ENCODE peak calls at places on chromosomes 1 and 21, in seven cellular contexts. One of them, this sample, is unnamed.

GRCh38 chr1:118077331-118078055 is 107.5 kb downstream of the SPAG17 start:
- DNase-seq in esophagus muscularis mucosa: no peak
- DNase-seq in SK-N-SH: no peak
- DNase-seq in prostate gland: no peak
- DNase-seq in Caco-2: peak; percentile 20
- DNase-seq in fibroblast of lung: peak; percentile 64
- DNase-seq in heart left ventricle: no peak
- DNase-seq in this sample: no peak

GRCh38 chr1:27099154-27099903 is 55.6 kb downstream of the SLC9A1 start:
- DNase-seq in esophagus muscularis mucosa: no peak
- DNase-seq in SK-N-SH: peak; percentile 62
- DNase-seq in prostate gland: no peak
- DNase-seq in Caco-2: peak; percentile 51
- DNase-seq in fibroblast of lung: peak; percentile 82
- DNase-seq in heart left ventricle: peak; percentile 81
- DNase-seq in this sample: peak; percentile 23

GRCh38 chr1:230067871-230068814 is 1.1 kb downstream of the GALNT2 start:
- DNase-seq in esophagus muscularis mucosa: no peak
- DNase-seq in SK-N-SH: peak; percentile 79
- DNase-seq in prostate gland: peak; percentile 17
- DNase-seq in Caco-2: peak; percentile 56
- DNase-seq in fibroblast of lung: peak; percentile 19
- DNase-seq in heart left ventricle: peak; percentile 73
- DNase-seq in this sample: peak; percentile 48

GRCh38 chr1:78619803-78620579 is at the start of gene IFI44L:
- DNase-seq in esophagus muscularis mucosa: no peak
- DNase-seq in SK-N-SH: no peak
- DNase-seq in prostate gland: no peak
- DNase-seq in Caco-2: no peak
- DNase-seq in fibroblast of lung: peak; percentile 73
- DNase-seq in heart left ventricle: peak; percentile 35
- DNase-seq in this sample: peak; percentile 34

GRCh38 chr21:27804515-27804914 is 837.6 kb upstream of the ADAMTS5 start:
- DNase-seq in esophagus muscularis mucosa: no peak
- DNase-seq in SK-N-SH: no peak
- DNase-seq in prostate gland: no peak
- DNase-seq in Caco-2: no peak
- DNase-seq in fibroblast of lung: no peak
- DNase-seq in heart left ventricle: no peak
- DNase-seq in this sample: no peak

GRCh38 chr21:32348604-32349332 is 44.0 kb downstream of the URB1 start:
- DNase-seq in esophagus muscularis mucosa: no peak
- DNase-seq in SK-N-SH: no peak
- DNase-seq in prostate gland: peak; percentile 79
- DNase-seq in Caco-2: no peak
- DNase-seq in fibroblast of lung: no peak
- DNase-seq in heart left ventricle: no peak
- DNase-seq in this sample: no peak

GRCh38 chr1:151833172-151833571 is 1.6 kb upstream of the RORC start:
- DNase-seq in esophagus muscularis mucosa: no peak
- DNase-seq in SK-N-SH: no peak
- DNase-seq in prostate gland: no peak
- DNase-seq in Caco-2: no peak
- DNase-seq in fibroblast of lung: no peak
- DNase-seq in heart left ventricle: peak; percentile 23
- DNase-seq in this sample: no peak

GRCh38 chr1:246355421-246356230 is 151.5 kb downstream of the SMYD3 start:
- DNase-seq in esophagus muscularis mucosa: no peak
- DNase-seq in SK-N-SH: no peak
- DNase-seq in prostate gland: no peak
- DNase-seq in Caco-2: no peak
- DNase-seq in fibroblast of lung: no peak
- DNase-seq in heart left ventricle: no peak
- DNase-seq in this sample: no peak

GRCh38 chr1:245585252-245585959 is 430.6 kb downstream of the KIF26B start:
- DNase-seq in esophagus muscularis mucosa: no peak
- DNase-seq in SK-N-SH: peak; percentile 43
- DNase-seq in prostate gland: no peak
- DNase-seq in Caco-2: no peak
- DNase-seq in fibroblast of lung: peak; percentile 60
- DNase-seq in heart left ventricle: no peak
- DNase-seq in this sample: no peak

GRCh38 chr1:101013776-101014175 is 11.8 kb downstream of the DPH5 start:
- DNase-seq in esophagus muscularis mucosa: no peak
- DNase-seq in SK-N-SH: no peak
- DNase-seq in prostate gland: no peak
- DNase-seq in Caco-2: no peak
- DNase-seq in fibroblast of lung: no peak
- DNase-seq in heart left ventricle: no peak
- DNase-seq in this sample: no peak

GRCh38 chr1:24391882-24392603 is 21.5 kb downstream of the STPG1 start:
- DNase-seq in esophagus muscularis mucosa: peak; percentile 92
- DNase-seq in SK-N-SH: peak; percentile 72
- DNase-seq in prostate gland: peak; percentile 70
- DNase-seq in Caco-2: peak; percentile 72
- DNase-seq in fibroblast of lung: peak; percentile 61
- DNase-seq in heart left ventricle: no peak
- DNase-seq in this sample: peak; percentile 80

GRCh38 chr1:84780000-84780716 is 89.9 kb upstream of the SSX2IP start:
- DNase-seq in esophagus muscularis mucosa: no peak
- DNase-seq in SK-N-SH: no peak
- DNase-seq in prostate gland: peak; percentile 64
- DNase-seq in Caco-2: no peak
- DNase-seq in fibroblast of lung: peak; percentile 28
- DNase-seq in heart left ventricle: no peak
- DNase-seq in this sample: no peak

GRCh38 chr1:119260504-119260903 is 108.1 kb upstream of the HAO2 start:
- DNase-seq in esophagus muscularis mucosa: no peak
- DNase-seq in SK-N-SH: no peak
- DNase-seq in prostate gland: no peak
- DNase-seq in Caco-2: no peak
- DNase-seq in fibroblast of lung: no peak
- DNase-seq in heart left ventricle: no peak
- DNase-seq in this sample: no peak

GRCh38 chr1:158150512-158150911 is 30.2 kb upstream of the CD1D start:
- DNase-seq in esophagus muscularis mucosa: no peak
- DNase-seq in SK-N-SH: no peak
- DNase-seq in prostate gland: no peak
- DNase-seq in Caco-2: no peak
- DNase-seq in fibroblast of lung: no peak
- DNase-seq in heart left ventricle: no peak
- DNase-seq in this sample: no peak

GRCh38 chr1:17405898-17406759 is 33.3 kb downstream of the RCC2 start:
- DNase-seq in esophagus muscularis mucosa: no peak
- DNase-seq in SK-N-SH: peak; percentile 90
- DNase-seq in prostate gland: peak; percentile 34
- DNase-seq in Caco-2: peak; percentile 78
- DNase-seq in fibroblast of lung: peak; percentile 56
- DNase-seq in heart left ventricle: peak; percentile 79
- DNase-seq in this sample: peak; percentile 48

GRCh38 chr1:54849219-54850081 is 37.5 kb downstream of the DHCR24 start:
- DNase-seq in esophagus muscularis mucosa: no peak
- DNase-seq in SK-N-SH: no peak
- DNase-seq in prostate gland: no peak
- DNase-seq in Caco-2: no peak
- DNase-seq in fibroblast of lung: peak; percentile 35
- DNase-seq in heart left ventricle: no peak
- DNase-seq in this sample: no peak

GRCh38 chr1:151024540-151025146 is 11.7 kb upstream of the BNIPL start:
- DNase-seq in esophagus muscularis mucosa: peak; percentile 93
- DNase-seq in SK-N-SH: peak; percentile 80
- DNase-seq in prostate gland: peak; percentile 84
- DNase-seq in Caco-2: peak; percentile 84
- DNase-seq in fibroblast of lung: peak; percentile 69
- DNase-seq in heart left ventricle: peak; percentile 85
- DNase-seq in this sample: peak; percentile 85

GRCh38 chr1:186167096-186167668 is 207.9 kb downstream of the TPR start:
- DNase-seq in esophagus muscularis mucosa: no peak
- DNase-seq in SK-N-SH: no peak
- DNase-seq in prostate gland: no peak
- DNase-seq in Caco-2: no peak
- DNase-seq in fibroblast of lung: no peak
- DNase-seq in heart left ventricle: no peak
- DNase-seq in this sample: no peak

GRCh38 chr1:44985747-44986359 is 542 bp downstream of the EIF2B3 start:
- DNase-seq in esophagus muscularis mucosa: no peak
- DNase-seq in SK-N-SH: no peak
- DNase-seq in prostate gland: no peak
- DNase-seq in Caco-2: no peak
- DNase-seq in fibroblast of lung: no peak
- DNase-seq in heart left ventricle: no peak
- DNase-seq in this sample: no peak

GRCh38 chr1:58885998-58886397 is 102.2 kb upstream of the JUN start:
- DNase-seq in esophagus muscularis mucosa: no peak
- DNase-seq in SK-N-SH: no peak
- DNase-seq in prostate gland: peak; percentile 74
- DNase-seq in Caco-2: no peak
- DNase-seq in fibroblast of lung: peak; percentile 47
- DNase-seq in heart left ventricle: no peak
- DNase-seq in this sample: no peak

GRCh38 chr1:16385659-16386453 is 18.8 kb downstream of the SZRD1 start:
- DNase-seq in esophagus muscularis mucosa: no peak
- DNase-seq in SK-N-SH: no peak
- DNase-seq in prostate gland: no peak
- DNase-seq in Caco-2: no peak
- DNase-seq in fibroblast of lung: no peak
- DNase-seq in heart left ventricle: no peak
- DNase-seq in this sample: no peak

GRCh38 chr1:16391408-16391807 is 24.4 kb downstream of the SZRD1 start:
- DNase-seq in esophagus muscularis mucosa: no peak
- DNase-seq in SK-N-SH: no peak
- DNase-seq in prostate gland: no peak
- DNase-seq in Caco-2: no peak
- DNase-seq in fibroblast of lung: no peak
- DNase-seq in heart left ventricle: no peak
- DNase-seq in this sample: no peak

GRCh38 chr1:16383917-16384316 is 16.9 kb downstream of the SZRD1 start:
- DNase-seq in esophagus muscularis mucosa: no peak
- DNase-seq in SK-N-SH: peak; percentile 6
- DNase-seq in prostate gland: no peak
- DNase-seq in Caco-2: no peak
- DNase-seq in fibroblast of lung: no peak
- DNase-seq in heart left ventricle: no peak
- DNase-seq in this sample: no peak

GRCh38 chr1:16387201-16388185 is 20.5 kb downstream of the SZRD1 start:
- DNase-seq in esophagus muscularis mucosa: no peak
- DNase-seq in SK-N-SH: no peak
- DNase-seq in prostate gland: no peak
- DNase-seq in Caco-2: no peak
- DNase-seq in fibroblast of lung: peak; percentile 66
- DNase-seq in heart left ventricle: no peak
- DNase-seq in this sample: no peak

GRCh38 chr1:16386454-16387113 is 19.5 kb downstream of the SZRD1 start:
- DNase-seq in esophagus muscularis mucosa: no peak
- DNase-seq in SK-N-SH: peak; percentile 16
- DNase-seq in prostate gland: no peak
- DNase-seq in Caco-2: no peak
- DNase-seq in fibroblast of lung: peak; percentile 74
- DNase-seq in heart left ventricle: no peak
- DNase-seq in this sample: no peak
- H3K4me3 ChIP-seq in esophagus muscularis mucosa: peak overlapping the region; percentile 47
- H3K4me3 ChIP-seq in SK-N-SH: no peak overlapping the region
- H3K4me3 ChIP-seq in prostate gland: no peak overlapping the region
- H3K4me3 ChIP-seq in Caco-2: no peak overlapping the region
- H3K4me3 ChIP-seq in fibroblast of lung: peak overlapping the region; percentile 18
- H3K4me3 ChIP-seq in heart left ventricle: peak overlapping the region; percentile 41
- H3K4me3 ChIP-seq in this sample: no peak overlapping the region

GRCh38 chr1:39826583-39826982 is 37.9 kb upstream of the BMP8B start:
- DNase-seq in esophagus muscularis mucosa: no peak
- DNase-seq in SK-N-SH: peak; percentile 53
- DNase-seq in prostate gland: no peak
- DNase-seq in Caco-2: peak; percentile 13
- DNase-seq in fibroblast of lung: no peak
- DNase-seq in heart left ventricle: no peak
- DNase-seq in this sample: no peak
- TF ChIP-seq CTCF in esophagus muscularis mucosa: no peak
- TF ChIP-seq CTCF in SK-N-SH: no peak
- TF ChIP-seq CTCF in prostate gland: no peak
- TF ChIP-seq CTCF in Caco-2: no peak
- TF ChIP-seq CTCF in fibroblast of lung: no peak
- TF ChIP-seq CTCF in heart left ventricle: no peak
- TF ChIP-seq CTCF in this sample: no peak

GRCh38 chr1:183044893-183045649 is 21.9 kb downstream of the LAMC1 start:
- DNase-seq in esophagus muscularis mucosa: no peak
- DNase-seq in SK-N-SH: no peak
- DNase-seq in prostate gland: no peak
- DNase-seq in Caco-2: no peak
- DNase-seq in fibroblast of lung: no peak
- DNase-seq in heart left ventricle: no peak
- DNase-seq in this sample: no peak
- H3K4me1 ChIP-seq in esophagus muscularis mucosa: peaks cover 92% of the 10 kb centered on the region
- H3K4me1 ChIP-seq in SK-N-SH: peaks cover 25% of the 10 kb centered on the region
- H3K4me1 ChIP-seq in prostate gland: no peaks in the 10 kb centered on the region
- H3K4me1 ChIP-seq in Caco-2: peaks cover 42% of the 10 kb centered on the region
- H3K4me1 ChIP-seq in fibroblast of lung: peaks cover 24% of the 10 kb centered on the region
- H3K4me1 ChIP-seq in heart left ventricle: peaks cover 82% of the 10 kb centered on the region
- H3K4me1 ChIP-seq in this sample: peaks cover 56% of the 10 kb centered on the region

DNA sequence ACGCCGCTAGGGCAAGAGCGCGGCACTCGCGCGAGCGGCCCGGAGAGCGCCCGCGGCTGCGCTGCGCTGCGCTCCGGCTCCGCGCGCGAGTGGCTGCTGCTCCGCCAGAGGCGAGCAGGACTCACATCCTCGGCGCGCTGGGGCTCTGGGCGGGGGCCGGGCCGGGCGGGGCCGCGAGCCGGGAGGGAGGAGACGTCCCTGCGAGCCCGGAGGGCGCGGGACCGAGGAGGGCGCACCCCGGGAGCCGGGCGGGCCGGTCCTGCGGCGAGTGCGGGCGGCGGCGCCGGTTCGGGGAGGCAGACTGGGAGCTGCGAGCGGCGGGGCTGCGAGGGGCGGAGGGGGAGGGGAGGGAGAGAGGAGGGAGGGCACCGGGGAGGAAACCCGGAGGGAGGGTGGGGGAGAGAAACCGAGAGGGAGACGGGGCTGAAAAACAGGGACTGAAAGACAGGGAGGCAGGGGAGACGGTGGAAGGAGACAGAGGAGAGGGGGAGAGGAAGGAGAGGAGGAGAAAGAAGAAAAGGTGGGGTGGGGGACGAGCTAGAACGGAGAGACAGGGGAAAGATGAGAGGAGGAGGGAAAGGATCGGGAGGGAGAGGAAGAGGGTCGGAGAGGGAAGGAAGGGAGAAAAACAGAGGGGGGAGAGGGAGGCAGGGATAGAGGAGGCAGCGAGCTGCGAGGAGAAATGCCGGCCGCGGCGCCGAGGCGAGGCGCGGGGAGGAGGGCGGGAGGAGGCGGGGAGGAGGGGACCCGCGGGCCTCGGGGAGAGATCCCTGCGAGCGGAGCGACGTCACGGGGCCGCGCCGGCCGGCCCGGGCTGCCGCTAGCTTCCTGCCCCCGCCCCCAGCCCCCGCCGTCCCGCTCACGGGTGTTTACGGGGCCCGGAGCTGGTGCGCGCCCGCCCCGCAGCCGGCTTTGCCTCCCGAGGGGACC is at the start of gene CAMK2N1:
- DNase-seq in esophagus muscularis mucosa: no peak
- DNase-seq in SK-N-SH: peak; percentile 89
- DNase-seq in prostate gland: peak; percentile 39
- DNase-seq in Caco-2: peak; percentile 75
- DNase-seq in fibroblast of lung: peak; percentile 76
- DNase-seq in heart left ventricle: peak; percentile 87
- DNase-seq in this sample: peak; percentile 86
- H3K4me3 ChIP-seq in esophagus muscularis mucosa: peak within 1 kb of the TSS; percentile 69
- H3K4me3 ChIP-seq in SK-N-SH: peak within 1 kb of the TSS; percentile 74
- H3K4me3 ChIP-seq in prostate gland: peak within 1 kb of the TSS; percentile 55
- H3K4me3 ChIP-seq in Caco-2: peak within 1 kb of the TSS; percentile 68
- H3K4me3 ChIP-seq in fibroblast of lung: peak within 1 kb of the TSS; percentile 88
- H3K4me3 ChIP-seq in heart left ventricle: peak within 1 kb of the TSS; percentile 62
- H3K4me3 ChIP-seq in this sample: peak within 1 kb of the TSS; percentile 77